ENCODE peak calls at places on chromosomes 13 and 19, in six cellular contexts. V is transverse colon, U is bronchial epithelial cell, X is BE2C, B is thyroid gland, O is thoracic aorta. L is an unnamed sample.
A peak's percentile ranks its signal among the peaks of the same experiment; 100 is the strongest.

GRCh38 chr13:33494596-33495214 is 209.2 kb upstream of the STARD13 start:
- DNase-seq in V (no peak), U (peak; percentile 91), X (no peak), B (no peak), O (no peak), L (no peak)

GRCh38 chr13:105135852-105136251 is 1399.6 kb downstream of the EFNB2 start:
- DNase-seq in V (no peak), U (no peak), X (peak; percentile 63), B (no peak), O (no peak), L (no peak)

GRCh38 chr13:37701972-37702371 is 103.4 kb upstream of the POSTN start:
- DNase-seq in V (no peak), U (peak; percentile 78), X (no peak), B (no peak), O (no peak), L (no peak)

GRCh38 chr13:31074750-31075149 is 87.0 kb downstream of the HSPH1 start:
- DNase-seq in V (no peak), U (no peak), X (no peak), B (no peak), O (no peak), L (no peak)

GRCh38 chr19:58361900-58362271 is 665 bp downstream of the ZNF497 start:
- DNase-seq in V (peak; percentile 57), U (no peak), X (peak; percentile 56), B (peak; percentile 42), O (no peak), L (peak; percentile 86)

GRCh38 chr13:41746259-41746658 is 214.7 kb downstream of the VWA8 start:
- DNase-seq in V (no peak), U (peak; percentile 45), X (no peak), B (no peak), O (no peak), L (no peak)

GRCh38 chr13:34155931-34156607 is 338.1 kb downstream of the RFC3 start:
- DNase-seq in V (no peak), U (peak; percentile 78), X (no peak), B (no peak), O (no peak), L (no peak)

GRCh38 chr13:19810996-19811881 is 28.5 kb upstream of the PSPC1 start:
- DNase-seq in V (no peak), U (no peak), X (no peak), B (no peak), O (no peak), L (peak; percentile 8)

DNA sequence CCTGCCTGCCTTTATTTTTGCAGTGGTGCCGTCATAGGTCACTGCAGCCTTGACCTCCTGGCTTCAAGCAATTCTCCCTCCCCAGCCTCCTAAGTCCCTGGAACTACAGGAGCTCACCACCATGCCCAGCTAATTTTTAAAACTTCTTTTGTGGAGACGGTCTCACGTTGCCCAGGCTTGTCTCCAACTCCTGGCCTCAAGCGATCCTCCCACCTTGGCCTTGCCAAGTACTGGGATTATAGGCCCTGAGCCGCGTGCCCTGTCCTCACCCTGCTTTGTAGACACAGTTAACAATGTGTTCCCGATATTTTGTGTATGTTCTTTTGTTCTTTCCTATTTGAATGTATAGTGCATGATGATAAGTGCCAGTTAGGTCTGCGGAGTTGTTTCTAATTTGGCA is 9.7 kb upstream of the WTIP start:
- DNase-seq in V (no peak), U (no peak), X (no peak), B (no peak), O (no peak), L (no peak)
- H3K36me3 ChIP-seq in V (no peaks in the 10 kb centered on the region), U (peaks cover 6% of the 10 kb centered on the region), X (peaks cover 67% of the 10 kb centered on the region), B (peaks cover 43% of the 10 kb centered on the region), O (peaks cover 27% of the 10 kb centered on the region), L (peaks cover 62% of the 10 kb centered on the region)

DNA sequence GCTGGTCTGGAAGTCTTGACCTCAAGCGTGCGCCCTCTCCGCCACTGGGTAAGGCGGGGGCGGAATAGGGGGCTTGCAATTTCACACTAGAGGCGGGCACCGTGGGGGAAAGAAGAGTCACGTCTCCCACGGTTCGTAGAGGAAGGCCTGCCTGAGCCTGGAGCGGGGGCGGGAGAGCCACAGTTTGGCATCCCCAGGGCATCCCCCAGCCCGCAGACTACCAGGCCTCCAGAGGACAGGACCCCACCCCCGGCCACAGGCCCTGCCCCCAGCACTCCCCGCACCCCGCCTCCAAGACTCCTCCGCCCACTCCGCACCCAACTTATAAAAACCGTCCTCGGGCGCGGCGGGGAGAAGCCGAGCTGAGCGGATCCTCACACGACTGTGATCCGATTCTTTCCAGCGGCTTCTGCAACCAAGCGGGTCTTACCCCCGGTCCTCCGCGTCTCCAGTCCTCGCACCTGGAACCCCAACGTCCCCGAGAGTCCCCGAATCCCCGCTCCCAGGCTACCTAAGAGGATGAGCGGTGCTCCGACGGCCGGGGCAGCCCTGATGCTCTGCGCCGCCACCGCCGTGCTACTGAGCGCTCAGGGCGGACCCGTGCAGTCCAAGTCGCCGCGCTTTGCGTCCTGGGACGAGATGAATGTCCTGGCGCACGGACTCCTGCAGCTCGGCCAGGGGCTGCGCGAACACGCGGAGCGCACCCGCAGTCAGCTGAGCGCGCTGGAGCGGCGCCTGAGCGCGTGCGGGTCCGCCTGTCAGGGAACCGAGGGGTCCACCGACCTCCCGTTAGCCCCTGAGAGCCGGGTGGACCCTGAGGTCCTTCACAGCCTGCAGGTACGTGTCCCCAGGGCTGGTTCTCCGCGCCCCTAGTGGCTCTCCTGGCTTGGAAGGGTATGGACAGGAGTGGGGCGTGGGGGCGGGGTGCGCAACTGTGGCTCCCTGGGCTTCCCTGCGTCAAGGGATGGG is at the start of gene ANGPTL4:
- DNase-seq in V (peak; percentile 78), U (peak; percentile 41), X (peak; percentile 68), B (peak; percentile 77), O (peak; percentile 53), L (peak; percentile 77)
- TF ChIP-seq CTCF in V (peak; percentile 27), U (peak; percentile 37), X (no peak), B (no peak), O (peak; percentile 26), L (no peak)

DNA sequence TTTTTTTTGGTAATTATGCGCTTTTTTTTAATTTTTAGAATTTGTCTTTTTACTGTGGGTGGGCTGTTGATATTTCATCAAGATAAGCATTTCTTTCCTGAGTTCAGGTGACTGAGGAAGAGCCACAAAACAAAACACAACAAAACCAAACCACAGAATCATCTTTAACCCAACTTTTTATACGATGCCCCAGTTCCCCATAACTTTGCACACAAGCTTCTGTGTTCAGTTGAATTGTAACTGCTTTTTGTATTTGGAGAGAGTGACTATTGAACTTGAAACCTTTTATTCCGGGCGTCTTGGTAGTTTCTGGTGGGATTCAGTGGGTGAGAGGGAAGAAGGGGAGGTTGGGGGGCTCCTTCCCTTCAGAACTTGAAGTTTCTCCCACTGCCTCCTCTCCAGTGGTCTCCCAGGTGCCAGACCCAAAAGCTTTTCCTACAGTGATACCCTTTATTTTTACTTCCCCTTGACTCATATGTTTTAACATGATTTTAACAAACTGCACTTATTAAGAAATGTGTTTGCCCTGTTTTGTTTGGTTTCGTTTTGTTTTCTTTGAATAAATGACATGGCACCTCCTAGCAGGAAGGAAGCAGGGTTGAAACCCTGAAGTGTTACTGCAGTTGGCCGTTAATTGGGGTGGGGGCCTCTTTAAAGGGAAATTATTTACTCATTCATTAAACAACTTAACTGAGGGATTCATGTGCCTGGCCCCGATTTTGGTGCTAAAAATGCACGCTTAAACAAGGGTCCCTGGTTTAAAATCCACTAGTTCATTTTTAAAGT is 2.7 kb upstream of the CCDC97 start:
- DNase-seq in V (no peak), U (no peak), X (no peak), B (no peak), O (no peak), L (no peak)
- H3K36me3 ChIP-seq in V (no peaks in the 10 kb centered on the region), U (peaks cover 23% of the 10 kb centered on the region), X (peaks cover 51% of the 10 kb centered on the region), B (peaks cover 45% of the 10 kb centered on the region), O (peaks cover 43% of the 10 kb centered on the region), L (peaks cover 59% of the 10 kb centered on the region)

GRCh38 chr19:37172368-37173366 is at the start of gene ZNF585A:
- DNase-seq in V (peak; percentile 92), U (peak; percentile 95), X (peak; percentile 91), B (peak; percentile 94), O (peak; percentile 83), L (peak; percentile 93)
- TF ChIP-seq CTCF in V (no peak), U (peak; percentile 31), X (peak; percentile 38), B (no peak), O (no peak), L (peak; percentile 44)

GRCh38 chr19:1360126-1360817 is 23.4 kb upstream of the NDUFS7 start:
- DNase-seq in V (no peak), U (no peak), X (no peak), B (no peak), O (no peak), L (no peak)
- H3K36me3 ChIP-seq in V (no peaks in the 10 kb centered on the region), U (peaks cover 19% of the 10 kb centered on the region), X (peaks cover 58% of the 10 kb centered on the region), B (peaks cover 14% of the 10 kb centered on the region), O (peaks cover 15% of the 10 kb centered on the region), L (peaks cover 61% of the 10 kb centered on the region)

DNA sequence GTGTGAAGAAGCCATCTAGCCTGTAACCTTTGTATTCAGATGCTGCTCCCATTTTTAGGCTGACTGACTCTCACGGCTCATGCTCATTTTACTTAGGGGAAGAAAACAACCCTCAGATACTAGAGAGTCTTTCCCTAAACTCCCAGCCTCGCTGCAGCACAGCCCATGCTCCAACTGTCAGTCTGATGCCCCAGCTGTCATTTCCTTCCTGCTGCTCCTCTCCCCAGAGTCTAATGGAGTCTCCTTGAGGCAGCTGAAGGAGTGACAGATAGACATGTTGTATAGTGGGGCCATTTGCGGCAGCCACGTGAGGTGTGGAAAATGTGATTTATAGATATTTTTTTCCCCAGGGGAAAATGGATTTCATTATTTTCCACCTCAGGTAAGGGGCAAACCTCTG is 59.2 kb upstream of the OLFM4 start:
- DNase-seq in V (no peak), U (no peak), X (no peak), B (no peak), O (no peak), L (no peak)
- TF ChIP-seq CTCF in V (no peak), U (no peak), X (no peak), B (no peak), O (no peak), L (no peak)

GRCh38 chr13:106617561-106617960 is 49.6 kb upstream of the ARGLU1 start:
- DNase-seq in V (no peak), U (peak; percentile 84), X (no peak), B (no peak), O (no peak), L (no peak)
- H3K36me3 ChIP-seq in V (no peaks in the 10 kb centered on the region), U (no peaks in the 10 kb centered on the region), X (no peaks in the 10 kb centered on the region), B (no peaks in the 10 kb centered on the region), O (no peaks in the 10 kb centered on the region), L (no peaks in the 10 kb centered on the region)

L was measured in upper lobe of right lung.